ENCODE peak calls at places on chromosome 10, in four cellular contexts. B is IMR-90, W is H9, Q is trophoblast cell. U is an unnamed sample.

GRCh38 chr10:102409604-102410426 is 8.8 kb downstream of the PSD start:
- DNase-seq in W (peak), B (no peak), Q (no peak), U (no peak)

GRCh38 chr10:113003032-113003431 is 53.0 kb downstream of the TCF7L2 start:
- DNase-seq in Q (no peak), W (no peak), B (no peak), U (no peak)

GRCh38 chr10:122802282-122802681 is 43.4 kb downstream of the CUZD1 start:
- DNase-seq in Q (no peak), B (no peak), W (no peak), U (no peak)

GRCh38 chr10:50421026-50421719 is 169.9 kb upstream of the ASAH2 start:
- DNase-seq in B (peak), W (peak), Q (no peak), U (no peak)

GRCh38 chr10:53135213-53135896 is 362.8 kb upstream of the MBL2 start:
- DNase-seq in W (no peak), B (no peak), Q (no peak), U (no peak)

GRCh38 chr10:117823980-117824379 is 222.8 kb downstream of the RAB11FIP2 start:
- DNase-seq in Q (no peak), B (no peak), W (no peak), U (no peak)

GRCh38 chr10:6010569-6010968 is 33.2 kb upstream of the IL15RA start:
- DNase-seq in W (no peak), Q (no peak), B (no peak), U (no peak)

GRCh38 chr10:9297580-9297979 is 1243.1 kb downstream of the GATA3 start:
- DNase-seq in W (no peak), Q (no peak), B (no peak), U (peak)

GRCh38 chr10:60281792-60282353 is 107.8 kb downstream of the ANK3 start:
- DNase-seq in Q (peak), W (no peak), B (no peak), U (no peak)

GRCh38 chr10:52644678-52645434 is 127.7 kb downstream of the MBL2 start:
- DNase-seq in W (no peak), Q (peak), B (peak), U (peak)

GRCh38 chr10:7744307-7744706 is 41.2 kb downstream of the ITIH2 start:
- DNase-seq in B (no peak), W (no peak), Q (no peak), U (no peak)

GRCh38 chr10:5012595-5012994 is 8.9 kb upstream of the AKR1C2 start:
- DNase-seq in W (no peak), Q (no peak), B (no peak), U (no peak)

GRCh38 chr10:48701139-48701901 is 16.6 kb downstream of the WDFY4 start:
- DNase-seq in Q (no peak), W (no peak), B (no peak), U (no peak)

GRCh38 chr10:34967411-34967880 is 122.7 kb downstream of the CUL2 start:
- DNase-seq in B (peak), W (no peak), Q (no peak), U (no peak)

GRCh38 chr10:116796910-116797513 is 52.3 kb upstream of the ENO4 start:
- DNase-seq in W (peak), Q (peak), B (peak), U (peak)

GRCh38 chr10:96700477-96701099 is 19.7 kb downstream of the PIK3AP1 start:
- DNase-seq in Q (no peak), B (no peak), W (no peak), U (no peak)

GRCh38 chr10:35600193-35600592 is 4.9 kb upstream of the GJD4 start:
- DNase-seq in B (no peak), W (no peak), Q (no peak), U (no peak)

GRCh38 chr10:19421664-19422063 is 373.1 kb downstream of the MALRD1 start:
- DNase-seq in W (no peak), B (no peak), Q (no peak), U (no peak)

GRCh38 chr10:132881186-132881920 is 61.0 kb downstream of the CFAP46 start:
- DNase-seq in B (no peak), W (no peak), Q (no peak), U (no peak)

GRCh38 chr10:4243651-4244050 is 458.6 kb upstream of the KLF6 start:
- DNase-seq in B (peak), Q (peak), W (no peak), U (no peak)

GRCh38 chr10:51915031-51915542 is 215.7 kb upstream of the CSTF2T start:
- DNase-seq in W (peak), Q (no peak), B (no peak), U (no peak)

GRCh38 chr10:8278099-8278498 is 223.6 kb downstream of the GATA3 start:
- DNase-seq in W (no peak), B (no peak), Q (no peak), U (no peak)

GRCh38 chr10:132132391-132132841 is 54.3 kb upstream of the DPYSL4 start:
- DNase-seq in Q (no peak), W (no peak), B (no peak), U (no peak)

GRCh38 chr10:49140306-49141175 is 6.7 kb upstream of the FAM170B start:
- DNase-seq in B (no peak), Q (no peak), W (no peak), U (no peak)

GRCh38 chr10:117362313-117362712 is 12.9 kb downstream of the PDZD8 start:
- DNase-seq in Q (no peak), B (peak), W (no peak), U (no peak)

GRCh38 chr10:124460144-124460543 is 1.5 kb upstream of the LHPP start:
- DNase-seq in W (no peak), B (no peak), Q (no peak), U (no peak)
- H4K91ac ChIP-seq in W (no peak), B (no peak), Q (no peak), U (no peak)

GRCh38 chr10:3224241-3224640 is 51.7 kb upstream of the PITRM1 start:
- DNase-seq in B (no peak), Q (no peak), W (no peak), U (no peak)

GRCh38 chr10:3225589-3225988 is 53.0 kb upstream of the PITRM1 start:
- DNase-seq in B (peak), W (no peak), Q (peak), U (no peak)

GRCh38 chr10:3229815-3230214 is 57.2 kb upstream of the PITRM1 start:
- DNase-seq in W (no peak), B (peak), Q (no peak), U (no peak)

GRCh38 chr10:3228610-3228945 is 56.0 kb upstream of the PITRM1 start:
- DNase-seq in W (no peak), B (no peak), Q (no peak), U (no peak)

GRCh38 chr10:3226960-3227724 is 54.6 kb upstream of the PITRM1 start:
- DNase-seq in Q (peak), B (peak), W (no peak), U (no peak)
- H3K23ac ChIP-seq in Q (no peak), B (peak), W (no peak), U (no peak)

GRCh38 chr10:88782222-88782621 is 20.3 kb upstream of the LIPM start:
- DNase-seq in Q (no peak), W (no peak), B (no peak), U (no peak)
- H4K91ac ChIP-seq in Q (no peak), W (no peak), B (no peak), U (no peak)

DNA sequence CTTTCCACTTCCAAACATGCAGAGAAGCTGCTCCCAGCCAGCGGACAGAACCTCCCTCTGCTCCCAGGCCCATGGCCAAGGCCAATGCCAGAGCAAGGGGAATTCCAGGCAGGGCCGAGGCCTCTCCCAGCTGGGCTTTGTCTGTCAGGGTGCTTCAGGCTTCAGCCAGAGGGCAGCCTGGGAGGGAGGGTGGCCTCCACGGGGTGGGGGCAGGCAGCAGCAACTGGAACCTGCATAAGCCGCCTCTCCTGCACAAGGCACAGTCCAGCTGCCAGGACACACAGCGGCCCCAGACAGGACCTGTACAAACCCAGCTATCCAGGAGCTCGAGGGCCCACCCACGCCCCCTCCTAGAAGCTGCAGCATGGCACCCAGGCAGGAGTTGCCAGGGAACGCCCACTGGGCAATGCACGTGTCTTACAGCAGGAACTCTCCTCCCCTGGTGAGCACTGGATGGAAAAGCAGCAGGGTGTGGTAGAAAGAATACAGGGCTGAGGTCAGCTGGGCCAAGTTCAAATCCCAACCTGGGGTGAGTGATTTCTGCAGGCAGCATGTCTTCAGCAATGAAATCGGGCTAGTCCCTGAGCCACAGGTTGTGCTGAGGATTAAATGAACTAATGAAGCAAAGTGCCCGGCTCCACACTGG is 7.6 kb downstream of the FAM53B start:
- DNase-seq in W (peak), B (peak), Q (peak), U (no peak)
- H3K23ac ChIP-seq in W (no peak), B (no peak), Q (no peak), U (no peak)

DNA sequence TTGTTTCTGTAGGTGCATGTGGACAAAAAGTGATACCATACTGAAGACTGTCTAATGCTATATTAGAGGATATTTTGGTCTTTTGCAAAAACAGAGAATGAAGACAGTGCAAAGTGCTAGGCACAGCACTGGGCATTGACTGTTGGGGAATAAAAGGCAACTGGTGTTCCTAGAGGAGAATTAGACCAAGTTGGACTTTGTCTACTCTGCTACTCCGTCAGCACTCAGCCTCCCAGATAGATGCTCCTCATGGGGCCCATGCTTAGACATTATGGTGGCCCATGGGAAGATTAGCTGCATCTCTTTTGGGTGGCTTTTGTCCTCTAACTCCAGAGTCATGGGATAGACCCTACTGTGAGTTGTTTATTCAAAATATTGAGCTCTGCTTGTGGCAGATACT is 113.4 kb downstream of the RBM20 start:
- DNase-seq in B (no peak), W (no peak), Q (no peak), U (no peak)
- H4K91ac ChIP-seq in B (no peak), W (no peak), Q (no peak), U (no peak)

GRCh38 chr10:78513986-78514385 is 480.3 kb downstream of the RPS24 start:
- DNase-seq in W (no peak), B (no peak), Q (no peak), U (no peak)

GRCh38 chr10:78514459-78514858 is 480.8 kb downstream of the RPS24 start:
- DNase-seq in Q (no peak), W (no peak), B (no peak), U (no peak)

GRCh38 chr10:78516236-78516635 is 482.6 kb downstream of the RPS24 start:
- DNase-seq in W (no peak), B (no peak), Q (no peak), U (no peak)

GRCh38 chr10:78515873-78516153 is 482.1 kb downstream of the RPS24 start:
- DNase-seq in B (no peak), Q (no peak), W (no peak), U (no peak)

DNA sequence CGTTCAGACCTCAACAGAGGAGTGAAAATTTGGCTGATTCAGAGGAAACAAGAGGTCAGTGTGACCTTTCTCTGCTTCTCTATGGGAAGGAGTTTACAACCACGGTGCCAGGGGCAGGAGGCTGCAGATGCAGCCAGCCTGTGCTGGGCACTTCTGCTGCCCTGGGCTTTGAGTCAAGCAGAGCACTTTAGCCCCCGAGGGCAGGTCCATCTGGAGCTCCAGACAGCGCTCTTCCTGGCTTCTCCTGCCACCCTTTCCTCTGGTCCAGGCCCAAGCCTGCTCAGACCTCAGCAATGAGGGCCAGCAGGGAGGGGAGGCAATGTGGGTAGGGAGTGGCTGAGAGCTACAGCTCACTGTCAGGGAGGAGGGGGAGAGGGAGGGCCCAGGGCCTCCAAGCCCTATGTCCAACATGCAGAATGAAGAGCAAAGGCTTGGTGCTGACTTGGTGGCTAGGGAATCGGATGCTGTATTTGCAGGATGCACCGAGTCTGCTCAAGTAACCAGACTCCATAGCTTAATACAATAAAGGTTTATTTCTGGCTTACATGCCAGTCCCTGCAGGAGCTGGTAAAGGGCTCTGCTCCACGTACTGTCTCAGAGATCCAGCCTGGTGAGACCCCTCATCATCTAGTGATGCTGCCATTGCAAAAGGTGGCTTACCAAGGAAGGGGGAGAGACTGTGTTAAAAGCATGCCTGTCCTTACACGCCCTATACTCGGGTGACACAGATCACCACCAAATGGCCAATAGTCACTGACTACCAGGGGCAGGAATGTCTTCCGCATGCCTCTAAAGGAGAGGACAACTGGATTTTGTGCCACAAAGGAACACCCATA is 481.6 kb downstream of the RPS24 start:
- DNase-seq in B (no peak), W (peak), Q (no peak), U (no peak)
- H3K23ac ChIP-seq in B (no peak), W (no peak), Q (no peak), U (no peak)

GRCh38 chr10:86707505-86707904 is 39.2 kb downstream of the LDB3 start:
- DNase-seq in W (no peak), B (no peak), Q (no peak), U (no peak)
- H4K91ac ChIP-seq in W (no peak), B (no peak), Q (no peak), U (no peak)

DNA sequence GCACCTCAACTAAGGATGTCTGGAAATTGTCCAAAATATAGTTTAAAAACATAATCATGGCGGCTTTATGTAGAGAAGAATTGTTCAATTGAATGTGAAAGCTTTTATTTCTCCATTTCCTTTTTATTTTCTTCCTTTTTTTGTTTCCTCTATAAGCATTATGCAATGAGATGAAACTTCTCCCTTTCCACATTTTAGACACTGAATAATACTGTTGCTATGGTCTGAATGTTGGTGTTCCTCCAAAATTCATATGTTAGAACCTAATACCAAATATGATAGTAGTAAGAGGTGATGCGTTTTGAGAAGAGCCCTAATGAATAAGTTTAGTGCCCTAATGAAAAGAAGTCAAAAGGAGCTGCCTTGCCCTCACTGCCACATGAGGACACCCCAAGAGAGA is 175.0 kb downstream of the RNLS start:
- DNase-seq in Q (no peak), W (no peak), B (no peak), U (no peak)
- H3K23ac ChIP-seq in Q (no peak), W (no peak), B (no peak), U (no peak)

GRCh38 chr10:30724296-30724695 is 94.7 kb upstream of the LYZL2 start:
- DNase-seq in Q (no peak), B (no peak), W (no peak), U (no peak)

GRCh38 chr10:30727524-30727923 is 98.0 kb upstream of the LYZL2 start:
- DNase-seq in Q (no peak), W (no peak), B (no peak), U (no peak)

GRCh38 chr10:30728127-30728526 is 98.6 kb upstream of the LYZL2 start:
- DNase-seq in B (no peak), W (no peak), Q (no peak), U (no peak)

GRCh38 chr10:30722956-30723355 is 93.4 kb upstream of the LYZL2 start:
- DNase-seq in W (no peak), B (no peak), Q (no peak), U (no peak)

DNA sequence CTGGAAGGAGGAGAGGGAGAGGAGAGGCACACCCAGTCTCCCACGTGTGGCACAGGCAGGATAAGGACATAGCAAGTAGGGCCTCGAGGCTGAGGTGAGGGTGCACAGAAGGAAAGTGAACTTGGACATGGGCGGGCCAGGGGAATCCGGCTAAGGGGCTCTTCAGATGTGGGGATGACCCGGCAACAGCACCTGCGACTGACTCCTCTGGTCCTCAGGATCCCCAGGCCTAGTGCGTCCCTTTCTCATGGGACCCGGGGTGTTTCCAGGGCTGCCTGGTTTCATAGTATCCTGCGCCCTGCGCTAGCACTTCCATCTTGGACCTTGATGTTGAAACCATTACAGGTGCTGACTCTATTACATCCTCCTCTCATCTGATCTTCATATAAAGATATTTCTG is 96.1 kb upstream of the LYZL2 start:
- DNase-seq in W (no peak), B (no peak), Q (no peak), U (no peak)
- H4K91ac ChIP-seq in W (no peak), B (no peak), Q (no peak), U (no peak)